ENCODE peak calls at places on chromosomes 13 and 19, in ten cellular contexts. W, K, E, L, X, M, S, Q, Z and H are unnamed samples.

GRCh38 chr19:51064534-51065220 is at the start of gene KLK13:
- DNase-seq in W (no peak), K (no peak), E (no peak), L (no peak), X (no peak), M (no peak), S (no peak), Q (peak), Z (peak), H (no peak)

GRCh38 chr13:34469212-34469983 is 472.7 kb upstream of the NBEA start:
- DNase-seq in W (no peak), K (no peak), E (no peak), L (no peak), X (no peak), M (no peak), S (no peak), Q (peak), Z (no peak), H (no peak)

GRCh38 chr19:40356681-40357595 is 8.4 kb downstream of the PLD3 start:
- DNase-seq in W (no peak), K (no peak), E (no peak), L (no peak), X (no peak), M (no peak), S (no peak), Q (peak), Z (no peak), H (no peak)

GRCh38 chr19:47020132-47020805 is 632 bp downstream of the NPAS1 start:
- DNase-seq in W (no peak), K (no peak), E (no peak), L (no peak), X (no peak), M (no peak), S (no peak), Q (no peak), Z (no peak), H (no peak)

GRCh38 chr19:29668746-29669609 is 3.7 kb downstream of the PLEKHF1 start:
- DNase-seq in W (no peak), K (no peak), E (no peak), L (no peak), X (peak), M (no peak), S (no peak), Q (no peak), Z (no peak), H (peak)

GRCh38 chr19:11881151-11881800 is 6.3 kb upstream of the ZNF69 start:
- DNase-seq in W (no peak), K (peak), E (peak), L (peak), X (peak), M (no peak), S (peak), Q (peak), Z (peak), H (peak)

GRCh38 chr13:46571189-46571901 is 18.4 kb downstream of the LRCH1 start:
- DNase-seq in W (no peak), K (peak), E (no peak), L (no peak), X (no peak), M (no peak), S (no peak), Q (peak), Z (peak), H (no peak)

GRCh38 chr19:55694241-55694655 is 19.2 kb downstream of the EPN1 start:
- DNase-seq in W (no peak), K (no peak), E (no peak), L (no peak), X (peak), M (no peak), S (no peak), Q (no peak), Z (no peak), H (no peak)